ENCODE peak calls at places on chromosome 1, in eight cellular contexts. A, X, M, V, D, O, Y and F are unnamed samples.

GRCh38 chr1:170664828-170665617 is 1.1 kb downstream of the PRRX1 start:
- DNase-seq in A (peak), X (no peak), M (no peak), V (no peak), D (no peak), O (peak), Y (no peak), F (peak)

GRCh38 chr1:12172042-12172851 is 5.5 kb downstream of the TNFRSF1B start:
- DNase-seq in A (no peak), X (peak), M (no peak), V (no peak), D (no peak), O (no peak), Y (no peak), F (no peak)

GRCh38 chr1:220487297-220487820 is 40.6 kb upstream of the MARK1 start:
- DNase-seq in A (peak), X (peak), M (peak), V (no peak), D (peak), O (peak), Y (no peak), F (peak)

GRCh38 chr1:50348449-50349241 is 74.6 kb downstream of the DMRTA2 start:
- DNase-seq in A (peak), X (peak), M (peak), V (peak), D (peak), O (peak), Y (no peak), F (peak)

GRCh38 chr1:58870298-58870676 is 86.4 kb upstream of the JUN start:
- DNase-seq in A (peak), X (no peak), M (no peak), V (no peak), D (peak), O (peak), Y (no peak), F (peak)

GRCh38 chr1:30320581-30320890 is 402.8 kb downstream of the MATN1 start:
- DNase-seq in A (no peak), X (no peak), M (no peak), V (peak), D (no peak), O (no peak), Y (no peak), F (no peak)

GRCh38 chr1:193498088-193498605 is 311.7 kb upstream of the B3GALT2 start:
- DNase-seq in A (no peak), X (no peak), M (no peak), V (no peak), D (no peak), O (no peak), Y (no peak), F (no peak)

GRCh38 chr1:107529511-107530149 is 388.8 kb downstream of the NTNG1 start:
- DNase-seq in A (peak), X (no peak), M (peak), V (no peak), D (peak), O (peak), Y (no peak), F (peak)

GRCh38 chr1:65527211-65527610 is 106.7 kb downstream of the LEPR start:
- DNase-seq in A (no peak), X (no peak), M (no peak), V (no peak), D (no peak), O (no peak), Y (no peak), F (no peak)

GRCh38 chr1:244272471-244273261 is 179.0 kb downstream of the ADSS2 start:
- DNase-seq in A (peak), X (peak), M (peak), V (peak), D (peak), O (peak), Y (peak), F (peak)

GRCh38 chr1:22654692-22655091 is 1.7 kb downstream of the C1QB start:
- DNase-seq in A (no peak), X (no peak), M (no peak), V (no peak), D (no peak), O (no peak), Y (no peak), F (no peak)

GRCh38 chr1:161420763-161421455 is 53.2 kb upstream of the CFAP126 start:
- DNase-seq in A (peak), X (no peak), M (peak), V (no peak), D (peak), O (no peak), Y (no peak), F (no peak)

GRCh38 chr1:203281033-203281432 is 24.3 kb upstream of the BTG2 start:
- DNase-seq in A (peak), X (no peak), M (no peak), V (peak), D (no peak), O (no peak), Y (no peak), F (no peak)

GRCh38 chr1:54996869-54997710 is 1.6 kb upstream of the BSND start:
- DNase-seq in A (peak), X (no peak), M (no peak), V (no peak), D (no peak), O (no peak), Y (no peak), F (no peak)

GRCh38 chr1:172613294-172613693 is 45.6 kb upstream of the FASLG start:
- DNase-seq in A (no peak), X (no peak), M (no peak), V (no peak), D (no peak), O (no peak), Y (no peak), F (no peak)